ENCODE peak calls at places on chromosomes 2 and 18, in six cellular contexts. X is right atrium auricular region, I is heart right ventricle, K is uterus, V is aorta, F is fibroblast of lung. Z is an unnamed sample.

GRCh38 chr2:121489284-121489683 is 41.4 kb upstream of the RNU4ATAC start:
- DNase-seq in X (no peak), I (no peak), K (no peak), V (no peak), F (no peak), Z (no peak)

GRCh38 chr2:74670263-74670662 is 16.2 kb downstream of the SEMA4F start:
- DNase-seq in X (no peak), I (no peak), K (no peak), V (no peak), F (no peak), Z (no peak)

GRCh38 chr2:218708086-218708485 is 2.5 kb upstream of the TTLL4 start:
- DNase-seq in X (no peak), I (no peak), K (no peak), V (no peak), F (no peak), Z (no peak)

GRCh38 chr2:73268831-73269685 is 15.2 kb downstream of the FBXO41 start:
- DNase-seq in X (no peak), I (no peak), K (no peak), V (no peak), F (peak; percentile 32), Z (no peak)

GRCh38 chr2:111522231-111522768 is 361.7 kb downstream of the ANAPC1 start:
- DNase-seq in X (no peak), I (no peak), K (no peak), V (no peak), F (peak; percentile 25), Z (no peak)

GRCh38 chr2:161954103-161954502 is 119.9 kb downstream of the DPP4 start:
- DNase-seq in X (no peak), I (no peak), K (no peak), V (no peak), F (peak; percentile 8), Z (no peak)

GRCh38 chr2:18544171-18544570 is 16.3 kb downstream of the RDH14 start:
- DNase-seq in X (no peak), I (no peak), K (no peak), V (no peak), F (peak; percentile 23), Z (no peak)

GRCh38 chr2:19767876-19768275 is 133.9 kb downstream of the TTC32 start:
- DNase-seq in X (no peak), I (no peak), K (no peak), V (no peak), F (peak; percentile 36), Z (no peak)

GRCh38 chr2:97736608-97737330 is 23.4 kb downstream of the ZAP70 start:
- DNase-seq in X (no peak), I (no peak), K (no peak), V (peak; percentile 70), F (no peak), Z (no peak)

GRCh38 chr18:56639094-56639361 is 636 bp upstream of the TXNL1 start:
- DNase-seq in X (no peak), I (no peak), K (no peak), V (no peak), F (no peak), Z (no peak)

GRCh38 chr2:175729049-175729706 is 272.9 kb downstream of the LNPK start:
- DNase-seq in X (no peak), I (no peak), K (no peak), V (no peak), F (no peak), Z (no peak)

GRCh38 chr2:119219873-119220272 is 3.8 kb upstream of the STEAP3 start:
- DNase-seq in X (no peak), I (no peak), K (no peak), V (no peak), F (peak; percentile 33), Z (no peak)

GRCh38 chr2:37802899-37803379 is 122.1 kb upstream of the RMDN2 start:
- DNase-seq in X (no peak), I (no peak), K (no peak), V (no peak), F (peak; percentile 92), Z (no peak)

GRCh38 chr2:50346586-50347351 is 685.2 kb downstream of the NRXN1 start:
- DNase-seq in X (no peak), I (no peak), K (no peak), V (no peak), F (no peak), Z (no peak)

GRCh38 chr2:206158563-206159345 is 490 bp downstream of the NDUFS1 start:
- DNase-seq in X (no peak), I (no peak), K (no peak), V (no peak), F (peak; percentile 42), Z (no peak)

GRCh38 chr2:240954436-240955305 is 43.7 kb upstream of the SNED1 start:
- DNase-seq in X (peak; percentile 46), I (no peak), K (no peak), V (peak; percentile 33), F (no peak), Z (no peak)

GRCh38 chr2:235191486-235191885 is 239.7 kb downstream of the SH3BP4 start:
- DNase-seq in X (peak; percentile 53), I (no peak), K (no peak), V (no peak), F (no peak), Z (no peak)

GRCh38 chr2:53896864-53897263 is 37.1 kb upstream of the GPR75 start:
- DNase-seq in X (no peak), I (no peak), K (no peak), V (no peak), F (peak; percentile 66), Z (no peak)

GRCh38 chr2:230643576-230644291 is 68.9 kb upstream of the CAB39 start:
- DNase-seq in X (peak; percentile 69), I (peak; percentile 27), K (no peak), V (no peak), F (no peak), Z (peak; percentile 50)

GRCh38 chr2:43950383-43951008 is 45.3 kb downstream of the LRPPRC start:
- DNase-seq in X (no peak), I (no peak), K (no peak), V (no peak), F (peak; percentile 36), Z (no peak)

GRCh38 chr2:54809814-54810213 is 86.4 kb downstream of the EML6 start:
- DNase-seq in X (no peak), I (no peak), K (no peak), V (no peak), F (peak; percentile 74), Z (no peak)

GRCh38 chr18:48330016-48330991 is 78.9 kb downstream of the ZBTB7C start:
- DNase-seq in X (no peak), I (no peak), K (no peak), V (peak; percentile 73), F (peak; percentile 94), Z (no peak)

GRCh38 chr2:216985658-216986141 is 125.8 kb upstream of the TNP1 start:
- DNase-seq in X (no peak), I (no peak), K (no peak), V (no peak), F (peak; percentile 8), Z (no peak)

GRCh38 chr2:48313036-48313877 is 216.7 kb upstream of the STON1 start:
- DNase-seq in X (no peak), I (no peak), K (no peak), V (no peak), F (no peak), Z (no peak)

GRCh38 chr2:105136394-105136793 is 98.5 kb downstream of the MRPS9 start:
- DNase-seq in X (no peak), I (no peak), K (no peak), V (no peak), F (no peak), Z (no peak)

GRCh38 chr2:241774419-241775222 is 2.0 kb upstream of the GAL3ST2 start:
- DNase-seq in X (peak; percentile 56), I (no peak), K (no peak), V (peak; percentile 78), F (peak; percentile 71), Z (no peak)

GRCh38 chr2:192245329-192245728 is 50.6 kb upstream of the TMEFF2 start:
- DNase-seq in X (no peak), I (peak; percentile 4), K (no peak), V (no peak), F (no peak), Z (no peak)

GRCh38 chr2:169232551-169233154 is 129.7 kb downstream of the LRP2 start:
- DNase-seq in X (no peak), I (no peak), K (no peak), V (no peak), F (no peak), Z (no peak)

GRCh38 chr18:79871026-79871390 is 73.3 kb downstream of the KCNG2 start:
- DNase-seq in X (no peak), I (no peak), K (no peak), V (no peak), F (no peak), Z (no peak)

GRCh38 chr2:109209941-109210340 is 80.9 kb downstream of the SH3RF3 start:
- DNase-seq in X (peak; percentile 38), I (no peak), K (no peak), V (no peak), F (peak; percentile 39), Z (no peak)

DNA sequence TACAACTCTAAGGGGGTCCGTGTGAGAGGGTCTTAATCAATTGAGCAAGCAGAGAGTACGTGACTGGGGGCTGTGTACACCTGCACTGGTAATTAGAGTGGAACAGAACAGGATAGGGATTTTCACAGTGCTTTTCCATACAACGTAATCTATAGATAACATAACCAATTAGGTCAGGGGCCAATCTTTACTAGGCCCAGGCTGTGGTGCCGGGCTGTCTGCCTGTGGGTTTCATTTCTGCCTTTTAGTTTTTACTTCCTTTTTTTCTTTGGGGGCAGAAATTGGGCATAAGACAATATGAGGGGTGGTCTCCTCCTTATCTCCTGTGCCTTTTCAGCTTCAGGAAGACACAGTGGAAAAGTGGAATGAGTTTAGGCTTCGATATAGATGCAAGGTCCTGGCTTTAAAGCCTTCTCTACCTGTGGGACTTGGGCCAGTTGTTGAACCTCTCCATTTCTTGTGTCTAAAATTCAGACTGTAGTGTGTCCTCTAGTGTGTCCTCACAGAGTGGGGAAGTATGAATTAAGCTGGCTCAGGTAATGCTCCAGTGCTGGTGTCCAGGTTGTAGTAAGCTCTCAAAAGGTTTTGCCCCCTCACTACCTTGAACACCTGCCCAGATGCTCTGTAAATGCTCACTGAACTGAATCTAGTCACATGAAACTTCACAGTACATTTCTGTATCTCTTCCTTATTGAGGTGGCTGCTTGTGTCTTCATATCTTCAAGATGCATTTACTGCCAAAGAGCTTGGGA is 422.8 kb downstream of the SETBP1 start:
- DNase-seq in X (no peak), I (no peak), K (no peak), V (no peak), F (no peak), Z (no peak)
- H3K4me1 ChIP-seq in X (no peaks in the 10 kb centered on the region), I (peaks cover 12% of the 10 kb centered on the region), K (no peaks in the 10 kb centered on the region), V (no peaks in the 10 kb centered on the region), F (peaks cover 2% of the 10 kb centered on the region), Z (peaks cover 9% of the 10 kb centered on the region)

GRCh38 chr2:150474326-150475074 is 13.0 kb downstream of the RND3 start:
- DNase-seq in X (no peak), I (no peak), K (no peak), V (no peak), F (no peak), Z (no peak)
- H3K4me1 ChIP-seq in X (no peaks in the 10 kb centered on the region), I (peaks cover 82% of the 10 kb centered on the region), K (peaks cover 6% of the 10 kb centered on the region), V (peaks cover 4% of the 10 kb centered on the region), F (peaks cover 49% of the 10 kb centered on the region), Z (peaks cover 71% of the 10 kb centered on the region)

GRCh38 chr2:68907923-68908253 is 36.7 kb upstream of the BMP10 start:
- DNase-seq in X (no peak), I (no peak), K (no peak), V (no peak), F (no peak), Z (no peak)
- H3K4me1 ChIP-seq in X (no peaks in the 10 kb centered on the region), I (peaks cover 8% of the 10 kb centered on the region), K (no peaks in the 10 kb centered on the region), V (no peaks in the 10 kb centered on the region), F (peaks cover 7% of the 10 kb centered on the region), Z (no peaks in the 10 kb centered on the region)

DNA sequence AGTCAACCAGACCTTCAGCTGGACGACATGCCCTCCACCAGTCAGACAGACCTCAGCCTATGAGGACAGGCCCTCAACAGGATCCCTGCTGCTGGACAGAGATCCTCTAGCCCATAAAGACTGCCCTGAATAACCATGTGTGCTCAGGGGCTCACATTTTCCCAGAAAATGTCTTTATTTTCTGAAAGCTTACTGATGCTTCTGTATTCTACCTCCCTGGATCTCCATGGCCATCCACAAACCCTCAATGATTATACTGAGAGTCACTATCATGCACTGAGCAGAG is 1.8 kb upstream of the PTPN18 start:
- DNase-seq in X (no peak), I (no peak), K (no peak), V (no peak), F (no peak), Z (no peak)
- H3K4me1 ChIP-seq in X (no peaks in the 10 kb centered on the region), I (peaks cover 39% of the 10 kb centered on the region), K (no peaks in the 10 kb centered on the region), V (no peaks in the 10 kb centered on the region), F (peaks cover 2% of the 10 kb centered on the region), Z (peaks cover 10% of the 10 kb centered on the region)

Z was measured in heart left ventricle.